ENCODE peak calls at places on chromosomes 12 and 14, in nine cellular contexts. One of them, this sample, is unnamed.
A peak's percentile ranks its signal among the peaks of the same experiment; 100 is the strongest.

GRCh38 chr14:69647216-69647615 is 35.8 kb downstream of the SUSD6 start:
- DNase-seq in LHCN-M2: no peak
- DNase-seq in Kasumi-1: no peak
- DNase-seq in activated T-cell treated with anti-CD3 and anti-CD28 coated beads, Interleukin-2, amount 50 U/mL, for 72 hours: no peak
- DNase-seq in left cardiac atrium: no peak
- DNase-seq in lower lobe of right lung: no peak
- DNase-seq in RWPE1: no peak
- DNase-seq in iPS-NIHi11: no peak
- DNase-seq in D721Med: no peak
- DNase-seq in this sample: no peak

GRCh38 chr12:46562625-46563228 is 190.2 kb upstream of the SLC38A2 start:
- DNase-seq in LHCN-M2: peak; percentile 96
- DNase-seq in Kasumi-1: no peak
- DNase-seq in activated T-cell treated with anti-CD3 and anti-CD28 coated beads, Interleukin-2, amount 50 U/mL, for 72 hours: no peak
- DNase-seq in left cardiac atrium: no peak
- DNase-seq in lower lobe of right lung: no peak
- DNase-seq in RWPE1: no peak
- DNase-seq in iPS-NIHi11: peak; percentile 32
- DNase-seq in D721Med: no peak
- DNase-seq in this sample: no peak

GRCh38 chr14:21476526-21476924 is 234 bp downstream of the RAB2B start:
- DNase-seq in LHCN-M2: no peak
- DNase-seq in Kasumi-1: peak; percentile 71
- DNase-seq in activated T-cell treated with anti-CD3 and anti-CD28 coated beads, Interleukin-2, amount 50 U/mL, for 72 hours: peak; percentile 79
- DNase-seq in left cardiac atrium: peak; percentile 88
- DNase-seq in lower lobe of right lung: peak; percentile 93
- DNase-seq in RWPE1: peak; percentile 85
- DNase-seq in iPS-NIHi11: peak; percentile 81
- DNase-seq in D721Med: no peak
- DNase-seq in this sample: no peak

GRCh38 chr14:70894868-70895267 is 12.4 kb upstream of the PCNX1 start:
- DNase-seq in LHCN-M2: no peak
- DNase-seq in Kasumi-1: no peak
- DNase-seq in activated T-cell treated with anti-CD3 and anti-CD28 coated beads, Interleukin-2, amount 50 U/mL, for 72 hours: no peak
- DNase-seq in left cardiac atrium: no peak
- DNase-seq in lower lobe of right lung: no peak
- DNase-seq in RWPE1: no peak
- DNase-seq in iPS-NIHi11: no peak
- DNase-seq in D721Med: no peak
- DNase-seq in this sample: no peak

GRCh38 chr14:50344116-50344775 is 32.1 kb downstream of the DMAC2L start:
- DNase-seq in LHCN-M2: no peak
- DNase-seq in Kasumi-1: no peak
- DNase-seq in activated T-cell treated with anti-CD3 and anti-CD28 coated beads, Interleukin-2, amount 50 U/mL, for 72 hours: peak; percentile 82
- DNase-seq in left cardiac atrium: no peak
- DNase-seq in lower lobe of right lung: no peak
- DNase-seq in RWPE1: no peak
- DNase-seq in iPS-NIHi11: no peak
- DNase-seq in D721Med: no peak
- DNase-seq in this sample: no peak

GRCh38 chr14:55373784-55374725 is 37.6 kb downstream of the ATG14 start:
- DNase-seq in LHCN-M2: peak; percentile 40
- DNase-seq in Kasumi-1: no peak
- DNase-seq in activated T-cell treated with anti-CD3 and anti-CD28 coated beads, Interleukin-2, amount 50 U/mL, for 72 hours: peak; percentile 50
- DNase-seq in left cardiac atrium: no peak
- DNase-seq in lower lobe of right lung: no peak
- DNase-seq in RWPE1: peak; percentile 17
- DNase-seq in iPS-NIHi11: no peak
- DNase-seq in D721Med: no peak
- DNase-seq in this sample: no peak

GRCh38 chr12:113867258-113867657 is 98.9 kb downstream of the RBM19 start:
- DNase-seq in LHCN-M2: no peak
- DNase-seq in Kasumi-1: peak; percentile 4
- DNase-seq in activated T-cell treated with anti-CD3 and anti-CD28 coated beads, Interleukin-2, amount 50 U/mL, for 72 hours: no peak
- DNase-seq in left cardiac atrium: no peak
- DNase-seq in lower lobe of right lung: no peak
- DNase-seq in RWPE1: peak; percentile 7
- DNase-seq in iPS-NIHi11: peak; percentile 60
- DNase-seq in D721Med: no peak
- DNase-seq in this sample: no peak

GRCh38 chr14:103000291-103000921 is 56.9 kb downstream of the CDC42BPB start:
- DNase-seq in LHCN-M2: no peak
- DNase-seq in Kasumi-1: no peak
- DNase-seq in activated T-cell treated with anti-CD3 and anti-CD28 coated beads, Interleukin-2, amount 50 U/mL, for 72 hours: no peak
- DNase-seq in left cardiac atrium: no peak
- DNase-seq in lower lobe of right lung: no peak
- DNase-seq in RWPE1: no peak
- DNase-seq in iPS-NIHi11: no peak
- DNase-seq in D721Med: no peak
- DNase-seq in this sample: no peak

GRCh38 chr12:122887817-122888212 is 8.1 kb downstream of the VPS37B start:
- DNase-seq in LHCN-M2: no peak
- DNase-seq in Kasumi-1: no peak
- DNase-seq in activated T-cell treated with anti-CD3 and anti-CD28 coated beads, Interleukin-2, amount 50 U/mL, for 72 hours: no peak
- DNase-seq in left cardiac atrium: no peak
- DNase-seq in lower lobe of right lung: no peak
- DNase-seq in RWPE1: no peak
- DNase-seq in iPS-NIHi11: no peak
- DNase-seq in D721Med: no peak
- DNase-seq in this sample: no peak

GRCh38 chr12:93223440-93224426 is 154.0 kb upstream of the NUDT4 start:
- DNase-seq in LHCN-M2: peak; percentile 44
- DNase-seq in Kasumi-1: peak; percentile 5
- DNase-seq in activated T-cell treated with anti-CD3 and anti-CD28 coated beads, Interleukin-2, amount 50 U/mL, for 72 hours: no peak
- DNase-seq in left cardiac atrium: no peak
- DNase-seq in lower lobe of right lung: no peak
- DNase-seq in RWPE1: no peak
- DNase-seq in iPS-NIHi11: no peak
- DNase-seq in D721Med: no peak
- DNase-seq in this sample: no peak

GRCh38 chr12:102474438-102475064 is 5.8 kb downstream of the IGF1 start:
- DNase-seq in LHCN-M2: no peak
- DNase-seq in Kasumi-1: no peak
- DNase-seq in activated T-cell treated with anti-CD3 and anti-CD28 coated beads, Interleukin-2, amount 50 U/mL, for 72 hours: peak; percentile 19
- DNase-seq in left cardiac atrium: no peak
- DNase-seq in lower lobe of right lung: no peak
- DNase-seq in RWPE1: no peak
- DNase-seq in iPS-NIHi11: no peak
- DNase-seq in D721Med: no peak
- DNase-seq in this sample: no peak

GRCh38 chr12:6533653-6534157 is 612 bp upstream of the GAPDH start:
- DNase-seq in LHCN-M2: peak; percentile 91
- DNase-seq in Kasumi-1: peak; percentile 62
- DNase-seq in activated T-cell treated with anti-CD3 and anti-CD28 coated beads, Interleukin-2, amount 50 U/mL, for 72 hours: no peak
- DNase-seq in left cardiac atrium: peak; percentile 77
- DNase-seq in lower lobe of right lung: peak; percentile 76
- DNase-seq in RWPE1: peak; percentile 55
- DNase-seq in iPS-NIHi11: peak; percentile 79
- DNase-seq in D721Med: peak; percentile 75
- DNase-seq in this sample: no peak

GRCh38 chr14:99818503-99819036 is 25.4 kb downstream of the EML1 start:
- DNase-seq in LHCN-M2: no peak
- DNase-seq in Kasumi-1: no peak
- DNase-seq in activated T-cell treated with anti-CD3 and anti-CD28 coated beads, Interleukin-2, amount 50 U/mL, for 72 hours: peak; percentile 12
- DNase-seq in left cardiac atrium: no peak
- DNase-seq in lower lobe of right lung: no peak
- DNase-seq in RWPE1: no peak
- DNase-seq in iPS-NIHi11: no peak
- DNase-seq in D721Med: no peak
- DNase-seq in this sample: no peak

GRCh38 chr12:125145196-125145595 is 80.0 kb downstream of the AACS start:
- DNase-seq in LHCN-M2: no peak
- DNase-seq in Kasumi-1: no peak
- DNase-seq in activated T-cell treated with anti-CD3 and anti-CD28 coated beads, Interleukin-2, amount 50 U/mL, for 72 hours: no peak
- DNase-seq in left cardiac atrium: no peak
- DNase-seq in lower lobe of right lung: no peak
- DNase-seq in RWPE1: no peak
- DNase-seq in iPS-NIHi11: no peak
- DNase-seq in D721Med: peak; percentile 48
- DNase-seq in this sample: no peak

GRCh38 chr14:105325716-105326567 is 11.4 kb downstream of the PACS2 start:
- DNase-seq in LHCN-M2: no peak
- DNase-seq in Kasumi-1: no peak
- DNase-seq in activated T-cell treated with anti-CD3 and anti-CD28 coated beads, Interleukin-2, amount 50 U/mL, for 72 hours: no peak
- DNase-seq in left cardiac atrium: no peak
- DNase-seq in lower lobe of right lung: no peak
- DNase-seq in RWPE1: no peak
- DNase-seq in iPS-NIHi11: no peak
- DNase-seq in D721Med: no peak
- DNase-seq in this sample: no peak

GRCh38 chr14:28243600-28243999 is 523.0 kb upstream of the FOXG1 start:
- DNase-seq in LHCN-M2: peak; percentile 6
- DNase-seq in Kasumi-1: peak; percentile 34
- DNase-seq in activated T-cell treated with anti-CD3 and anti-CD28 coated beads, Interleukin-2, amount 50 U/mL, for 72 hours: no peak
- DNase-seq in left cardiac atrium: no peak
- DNase-seq in lower lobe of right lung: no peak
- DNase-seq in RWPE1: peak; percentile 3
- DNase-seq in iPS-NIHi11: peak; percentile 18
- DNase-seq in D721Med: no peak
- DNase-seq in this sample: no peak

GRCh38 chr12:53376747-53377146 is 3.2 kb upstream of the SP1 start:
- DNase-seq in LHCN-M2: no peak
- DNase-seq in Kasumi-1: no peak
- DNase-seq in activated T-cell treated with anti-CD3 and anti-CD28 coated beads, Interleukin-2, amount 50 U/mL, for 72 hours: no peak
- DNase-seq in left cardiac atrium: no peak
- DNase-seq in lower lobe of right lung: no peak
- DNase-seq in RWPE1: no peak
- DNase-seq in iPS-NIHi11: no peak
- DNase-seq in D721Med: no peak
- DNase-seq in this sample: no peak

GRCh38 chr12:89448526-89448925 is 76.1 kb downstream of the GALNT4 start:
- DNase-seq in LHCN-M2: no peak
- DNase-seq in Kasumi-1: no peak
- DNase-seq in activated T-cell treated with anti-CD3 and anti-CD28 coated beads, Interleukin-2, amount 50 U/mL, for 72 hours: no peak
- DNase-seq in left cardiac atrium: no peak
- DNase-seq in lower lobe of right lung: no peak
- DNase-seq in RWPE1: no peak
- DNase-seq in iPS-NIHi11: no peak
- DNase-seq in D721Med: no peak
- DNase-seq in this sample: no peak

GRCh38 chr12:4031703-4032291 is 158.6 kb upstream of the PARP11 start:
- DNase-seq in LHCN-M2: peak; percentile 30
- DNase-seq in Kasumi-1: no peak
- DNase-seq in activated T-cell treated with anti-CD3 and anti-CD28 coated beads, Interleukin-2, amount 50 U/mL, for 72 hours: no peak
- DNase-seq in left cardiac atrium: peak; percentile 40
- DNase-seq in lower lobe of right lung: peak; percentile 60
- DNase-seq in RWPE1: peak; percentile 45
- DNase-seq in iPS-NIHi11: no peak
- DNase-seq in D721Med: no peak
- DNase-seq in this sample: no peak

GRCh38 chr14:61262082-61262481 is 19.1 kb downstream of the TMEM30B start:
- DNase-seq in LHCN-M2: peak; percentile 52
- DNase-seq in Kasumi-1: no peak
- DNase-seq in activated T-cell treated with anti-CD3 and anti-CD28 coated beads, Interleukin-2, amount 50 U/mL, for 72 hours: no peak
- DNase-seq in left cardiac atrium: no peak
- DNase-seq in lower lobe of right lung: no peak
- DNase-seq in RWPE1: no peak
- DNase-seq in iPS-NIHi11: no peak
- DNase-seq in D721Med: no peak
- DNase-seq in this sample: no peak

GRCh38 chr14:95520346-95520745 is 3.9 kb upstream of the SYNE3 start:
- DNase-seq in LHCN-M2: no peak
- DNase-seq in Kasumi-1: peak; percentile 54
- DNase-seq in activated T-cell treated with anti-CD3 and anti-CD28 coated beads, Interleukin-2, amount 50 U/mL, for 72 hours: no peak
- DNase-seq in left cardiac atrium: no peak
- DNase-seq in lower lobe of right lung: no peak
- DNase-seq in RWPE1: no peak
- DNase-seq in iPS-NIHi11: no peak
- DNase-seq in D721Med: no peak
- DNase-seq in this sample: no peak

GRCh38 chr12:130335517-130336392 is 1.9 kb upstream of the PIWIL1 start:
- DNase-seq in LHCN-M2: peak; percentile 29
- DNase-seq in Kasumi-1: peak; percentile 50
- DNase-seq in activated T-cell treated with anti-CD3 and anti-CD28 coated beads, Interleukin-2, amount 50 U/mL, for 72 hours: peak; percentile 36
- DNase-seq in left cardiac atrium: no peak
- DNase-seq in lower lobe of right lung: no peak
- DNase-seq in RWPE1: peak; percentile 52
- DNase-seq in iPS-NIHi11: no peak
- DNase-seq in D721Med: peak; percentile 51
- DNase-seq in this sample: no peak

GRCh38 chr14:102949801-102950451 is 27.5 kb downstream of the AMN start:
- DNase-seq in LHCN-M2: no peak
- DNase-seq in Kasumi-1: no peak
- DNase-seq in activated T-cell treated with anti-CD3 and anti-CD28 coated beads, Interleukin-2, amount 50 U/mL, for 72 hours: no peak
- DNase-seq in left cardiac atrium: no peak
- DNase-seq in lower lobe of right lung: no peak
- DNase-seq in RWPE1: no peak
- DNase-seq in iPS-NIHi11: no peak
- DNase-seq in D721Med: no peak
- DNase-seq in this sample: no peak

GRCh38 chr12:120684523-120684932 is 2.4 kb upstream of the MLEC start:
- DNase-seq in LHCN-M2: peak; percentile 34
- DNase-seq in Kasumi-1: no peak
- DNase-seq in activated T-cell treated with anti-CD3 and anti-CD28 coated beads, Interleukin-2, amount 50 U/mL, for 72 hours: peak; percentile 26
- DNase-seq in left cardiac atrium: no peak
- DNase-seq in lower lobe of right lung: no peak
- DNase-seq in RWPE1: no peak
- DNase-seq in iPS-NIHi11: no peak
- DNase-seq in D721Med: no peak
- DNase-seq in this sample: no peak

GRCh38 chr12:89723276-89723675 is 14.6 kb upstream of the ATP2B1 start:
- DNase-seq in LHCN-M2: no peak
- DNase-seq in Kasumi-1: no peak
- DNase-seq in activated T-cell treated with anti-CD3 and anti-CD28 coated beads, Interleukin-2, amount 50 U/mL, for 72 hours: no peak
- DNase-seq in left cardiac atrium: no peak
- DNase-seq in lower lobe of right lung: no peak
- DNase-seq in RWPE1: no peak
- DNase-seq in iPS-NIHi11: no peak
- DNase-seq in D721Med: no peak
- DNase-seq in this sample: no peak

GRCh38 chr14:73637830-73638229 is 7.0 kb upstream of the DNAL1 start:
- DNase-seq in LHCN-M2: no peak
- DNase-seq in Kasumi-1: no peak
- DNase-seq in activated T-cell treated with anti-CD3 and anti-CD28 coated beads, Interleukin-2, amount 50 U/mL, for 72 hours: no peak
- DNase-seq in left cardiac atrium: no peak
- DNase-seq in lower lobe of right lung: no peak
- DNase-seq in RWPE1: no peak
- DNase-seq in iPS-NIHi11: no peak
- DNase-seq in D721Med: no peak
- DNase-seq in this sample: no peak

GRCh38 chr14:104895786-104896642 is 28.7 kb upstream of the PLD4 start:
- DNase-seq in LHCN-M2: no peak
- DNase-seq in Kasumi-1: no peak
- DNase-seq in activated T-cell treated with anti-CD3 and anti-CD28 coated beads, Interleukin-2, amount 50 U/mL, for 72 hours: no peak
- DNase-seq in left cardiac atrium: peak; percentile 54
- DNase-seq in lower lobe of right lung: peak; percentile 81
- DNase-seq in RWPE1: no peak
- DNase-seq in iPS-NIHi11: peak; percentile 15
- DNase-seq in D721Med: no peak
- DNase-seq in this sample: no peak

GRCh38 chr14:75911883-75912282 is 69.9 kb downstream of the TGFB3 start:
- DNase-seq in LHCN-M2: no peak
- DNase-seq in Kasumi-1: no peak
- DNase-seq in activated T-cell treated with anti-CD3 and anti-CD28 coated beads, Interleukin-2, amount 50 U/mL, for 72 hours: no peak
- DNase-seq in left cardiac atrium: peak; percentile 35
- DNase-seq in lower lobe of right lung: no peak
- DNase-seq in RWPE1: no peak
- DNase-seq in iPS-NIHi11: peak; percentile 80
- DNase-seq in D721Med: no peak
- DNase-seq in this sample: no peak

GRCh38 chr12:112929715-112930114 is 8.6 kb upstream of the OAS3 start:
- DNase-seq in LHCN-M2: no peak
- DNase-seq in Kasumi-1: no peak
- DNase-seq in activated T-cell treated with anti-CD3 and anti-CD28 coated beads, Interleukin-2, amount 50 U/mL, for 72 hours: no peak
- DNase-seq in left cardiac atrium: no peak
- DNase-seq in lower lobe of right lung: no peak
- DNase-seq in RWPE1: no peak
- DNase-seq in iPS-NIHi11: no peak
- DNase-seq in D721Med: no peak
- DNase-seq in this sample: no peak

GRCh38 chr14:79542121-79542520 is 669.2 kb downstream of the DIO2 start:
- DNase-seq in LHCN-M2: peak; percentile 3
- DNase-seq in Kasumi-1: no peak
- DNase-seq in activated T-cell treated with anti-CD3 and anti-CD28 coated beads, Interleukin-2, amount 50 U/mL, for 72 hours: no peak
- DNase-seq in left cardiac atrium: no peak
- DNase-seq in lower lobe of right lung: no peak
- DNase-seq in RWPE1: no peak
- DNase-seq in iPS-NIHi11: no peak
- DNase-seq in D721Med: no peak
- DNase-seq in this sample: no peak

GRCh38 chr12:123151679-123152454 is 977 bp upstream of the PITPNM2 start:
- DNase-seq in LHCN-M2: no peak
- DNase-seq in Kasumi-1: no peak
- DNase-seq in activated T-cell treated with anti-CD3 and anti-CD28 coated beads, Interleukin-2, amount 50 U/mL, for 72 hours: no peak
- DNase-seq in left cardiac atrium: no peak
- DNase-seq in lower lobe of right lung: no peak
- DNase-seq in RWPE1: no peak
- DNase-seq in iPS-NIHi11: peak; percentile 57
- DNase-seq in D721Med: no peak
- DNase-seq in this sample: no peak